ENCODE peak calls at places on chromosomes 3 and 15, in ten cellular contexts. S, I, E, Z, R, B, C, T, Y and H are unnamed samples.

GRCh38 chr3:186643493-186643892 is 3.3 kb downstream of the FETUB start:
- DNase-seq in I (no peak), S (no peak), C (no peak), E (no peak), B (no peak), Z (no peak), R (no peak), Y (no peak), T (no peak), H (no peak)

GRCh38 chr3:54349231-54349647 is 226.9 kb downstream of the CACNA2D3 start:
- DNase-seq in E (no peak), Y (no peak), R (no peak), S (no peak), I (no peak), B (no peak), C (peak), Z (no peak), T (no peak), H (no peak)

GRCh38 chr15:43150171-43150929 is 17.0 kb downstream of the TMEM62 start:
- DNase-seq in E (no peak), T (no peak), B (no peak), Z (no peak), Y (no peak), I (no peak), C (no peak), R (no peak), S (no peak), H (no peak)

GRCh38 chr3:177141471-177141870 is 55.8 kb downstream of the TBL1XR1 start:
- DNase-seq in Z (no peak), Y (no peak), C (no peak), I (no peak), T (no peak), S (no peak), R (no peak), B (no peak), E (no peak), H (no peak)

GRCh38 chr3:55481067-55481917 is 5.8 kb downstream of the WNT5A start:
- DNase-seq in Y (no peak), B (no peak), I (no peak), R (no peak), Z (no peak), S (no peak), C (peak), T (peak), E (no peak), H (no peak)

GRCh38 chr15:65971741-65971995 is 102.4 kb downstream of the RAB11A start:
- DNase-seq in E (no peak), R (no peak), I (no peak), B (no peak), Z (no peak), Y (no peak), C (no peak), S (no peak), T (no peak), H (no peak)

GRCh38 chr3:59773970-59774369 is 724.1 kb upstream of the CFAP20DC start:
- DNase-seq in R (no peak), T (no peak), C (peak), E (no peak), B (no peak), Y (no peak), S (no peak), I (no peak), Z (no peak), H (no peak)

GRCh38 chr3:49593046-49593445 is 38.8 kb downstream of the BSN start:
- DNase-seq in I (no peak), S (no peak), Z (no peak), E (no peak), C (no peak), R (no peak), T (no peak), B (no peak), Y (no peak), H (no peak)

GRCh38 chr3:33831053-33831452 is 32.6 kb downstream of the PDCD6IP start:
- DNase-seq in S (no peak), Z (no peak), Y (no peak), T (no peak), C (no peak), I (no peak), R (no peak), E (no peak), B (no peak), H (no peak)

GRCh38 chr15:75203908-75204263 is 2.2 kb downstream of the C15orf39 start:
- DNase-seq in R (no peak), B (no peak), S (no peak), T (no peak), E (no peak), Y (no peak), Z (no peak), C (no peak), I (no peak), H (no peak)

GRCh38 chr3:194364652-194365434 is 4.7 kb downstream of the LRRC15 start:
- DNase-seq in I (no peak), E (no peak), R (no peak), T (peak), C (peak), Z (no peak), B (no peak), S (no peak), Y (no peak), H (no peak)

GRCh38 chr3:169305460-169305859 is 358.1 kb downstream of the MECOM start:
- DNase-seq in I (no peak), E (no peak), Y (no peak), B (no peak), T (no peak), S (no peak), C (no peak), R (no peak), Z (no peak), H (no peak)

GRCh38 chr3:111712294-111713180 is 117.4 kb upstream of the ZBED2 start:
- DNase-seq in S (no peak), I (no peak), B (no peak), C (peak), Y (no peak), T (no peak), Z (no peak), E (no peak), R (no peak), H (no peak)

GRCh38 chr3:167493240-167493639 is 19.4 kb upstream of the SERPINI2 start:
- DNase-seq in B (no peak), I (no peak), R (no peak), Y (no peak), Z (peak), C (peak), E (no peak), S (no peak), T (no peak), H (no peak)

GRCh38 chr15:40146037-40146436 is 14.8 kb upstream of the BUB1B start:
- DNase-seq in E (no peak), T (no peak), C (no peak), I (no peak), R (no peak), Z (no peak), S (no peak), Y (peak), B (no peak), H (no peak)

GRCh38 chr3:103048371-103048722 is 613.5 kb downstream of the ZPLD1 start:
- DNase-seq in R (no peak), C (no peak), E (no peak), S (peak), B (no peak), Z (peak), I (no peak), T (no peak), Y (no peak), H (no peak)

GRCh38 chr3:134937256-134938023 is 142.4 kb downstream of the EPHB1 start:
- DNase-seq in Z (no peak), S (peak), I (no peak), E (no peak), C (peak), R (no peak), B (no peak), T (no peak), Y (no peak), H (no peak)

GRCh38 chr15:33834892-33835730 is 133.2 kb upstream of the CHRM5 start:
- DNase-seq in T (no peak), Z (no peak), B (no peak), E (no peak), I (no peak), R (no peak), C (no peak), Y (no peak), S (no peak), H (no peak)

GRCh38 chr3:121781611-121782010 is 32.1 kb upstream of the GOLGB1 start:
- DNase-seq in T (no peak), R (no peak), Y (no peak), S (no peak), I (no peak), E (no peak), Z (no peak), B (no peak), C (no peak), H (no peak)

GRCh38 chr15:67085818-67086649 is 20.6 kb downstream of the SMAD3 start:
- DNase-seq in R (no peak), I (no peak), Y (no peak), C (no peak), Z (peak), S (peak), B (no peak), E (no peak), T (no peak), H (peak)

GRCh38 chr3:46663611-46664135 is 29.8 kb downstream of the ALS2CL start:
- DNase-seq in E (no peak), C (peak), I (no peak), B (no peak), T (peak), Z (peak), R (no peak), S (no peak), Y (peak), H (no peak)

GRCh38 chr3:76728411-76728810 is 311.5 kb upstream of the ROBO2 start:
- DNase-seq in E (no peak), C (no peak), I (no peak), R (no peak), S (no peak), T (no peak), B (no peak), Y (no peak), Z (peak), H (no peak)

GRCh38 chr15:42595641-42596240 is 20.3 kb downstream of the STARD9 start:
- DNase-seq in Y (no peak), E (no peak), B (no peak), C (no peak), Z (no peak), I (no peak), S (peak), R (no peak), T (peak), H (no peak)

GRCh38 chr15:63021031-63021430 is 21.5 kb upstream of the TPM1 start:
- DNase-seq in Z (no peak), Y (no peak), C (no peak), S (no peak), B (no peak), R (no peak), E (no peak), T (no peak), I (no peak), H (no peak)

GRCh38 chr15:91456251-91456718 is 356.2 kb downstream of the SV2B start:
- DNase-seq in I (no peak), C (no peak), E (no peak), Y (no peak), S (no peak), R (no peak), Z (no peak), B (no peak), T (no peak), H (no peak)

GRCh38 chr3:57011022-57011421 is 49.4 kb upstream of the SPATA12 start:
- DNase-seq in Z (no peak), E (no peak), I (no peak), S (no peak), R (no peak), C (no peak), Y (no peak), B (no peak), T (no peak), H (no peak)

GRCh38 chr3:59836525-59836924 is 786.7 kb upstream of the CFAP20DC start:
- DNase-seq in R (no peak), I (no peak), E (no peak), S (no peak), C (no peak), B (no peak), Y (no peak), Z (no peak), T (no peak), H (no peak)

GRCh38 chr15:83848315-83849050 is 194.6 kb downstream of the ADAMTSL3 start:
- DNase-seq in S (no peak), T (no peak), I (no peak), Y (no peak), B (no peak), C (no peak), R (no peak), E (no peak), Z (no peak), H (no peak)

GRCh38 chr3:81666502-81667121 is 94.8 kb downstream of the GBE1 start:
- DNase-seq in Y (no peak), T (no peak), S (peak), R (no peak), B (no peak), E (no peak), C (no peak), Z (peak), I (no peak), H (no peak)

GRCh38 chr3:128274837-128275236 is 121.6 kb downstream of the EEFSEC start:
- DNase-seq in T (no peak), B (no peak), E (no peak), Y (no peak), R (no peak), S (no peak), I (no peak), C (no peak), Z (no peak), H (no peak)